ENCODE peak calls at places on chromosome 18, in seven cellular contexts. One of them, this sample, is unnamed.

GRCh38 chr18:58054041-58054733 is 10.2 kb downstream of the NEDD4L start:
- DNase-seq in T-helper 22 cell: no peak
- DNase-seq in cardiac muscle cell: no peak
- DNase-seq in activated T-cell treated with anti-CD3 and anti-CD28 coated beads for 24 hours: no peak
- DNase-seq in Kasumi-1: no peak
- DNase-seq in epithelial cell of esophagus: peak
- DNase-seq in SK-MEL-5: no peak
- DNase-seq in this sample: no peak

GRCh38 chr18:13915391-13915790 is at the start of gene MC2R:
- DNase-seq in cardiac muscle cell: no peak
- DNase-seq in T-helper 22 cell: no peak
- DNase-seq in epithelial cell of esophagus: no peak
- DNase-seq in Kasumi-1: no peak
- DNase-seq in activated T-cell treated with anti-CD3 and anti-CD28 coated beads for 24 hours: no peak
- DNase-seq in SK-MEL-5: no peak
- DNase-seq in this sample: no peak

GRCh38 chr18:76384114-76384790 is 110.8 kb downstream of the ZNF516 start:
- DNase-seq in T-helper 22 cell: no peak
- DNase-seq in SK-MEL-5: no peak
- DNase-seq in epithelial cell of esophagus: no peak
- DNase-seq in activated T-cell treated with anti-CD3 and anti-CD28 coated beads for 24 hours: no peak
- DNase-seq in Kasumi-1: no peak
- DNase-seq in cardiac muscle cell: no peak
- DNase-seq in this sample: no peak

GRCh38 chr18:70931942-70932814 is 643.3 kb downstream of the SOCS6 start:
- DNase-seq in cardiac muscle cell: peak
- DNase-seq in epithelial cell of esophagus: peak
- DNase-seq in activated T-cell treated with anti-CD3 and anti-CD28 coated beads for 24 hours: no peak
- DNase-seq in Kasumi-1: peak
- DNase-seq in T-helper 22 cell: no peak
- DNase-seq in SK-MEL-5: peak
- DNase-seq in this sample: no peak

GRCh38 chr18:48833701-48834394 is 116.9 kb downstream of the SMAD7 start:
- DNase-seq in cardiac muscle cell: no peak
- DNase-seq in Kasumi-1: peak
- DNase-seq in activated T-cell treated with anti-CD3 and anti-CD28 coated beads for 24 hours: peak
- DNase-seq in SK-MEL-5: no peak
- DNase-seq in epithelial cell of esophagus: peak
- DNase-seq in T-helper 22 cell: peak
- DNase-seq in this sample: no peak

GRCh38 chr18:48989304-48990284 is 38.8 kb upstream of the SMAD7 start:
- DNase-seq in activated T-cell treated with anti-CD3 and anti-CD28 coated beads for 24 hours: no peak
- DNase-seq in Kasumi-1: no peak
- DNase-seq in epithelial cell of esophagus: no peak
- DNase-seq in SK-MEL-5: no peak
- DNase-seq in cardiac muscle cell: no peak
- DNase-seq in T-helper 22 cell: no peak
- DNase-seq in this sample: no peak

GRCh38 chr18:37564796-37565137 is 831 bp downstream of the CELF4 start:
- DNase-seq in activated T-cell treated with anti-CD3 and anti-CD28 coated beads for 24 hours: no peak
- DNase-seq in T-helper 22 cell: no peak
- DNase-seq in SK-MEL-5: peak
- DNase-seq in epithelial cell of esophagus: peak
- DNase-seq in cardiac muscle cell: peak
- DNase-seq in Kasumi-1: no peak
- DNase-seq in this sample: peak

GRCh38 chr18:62018034-62018760 is 125.4 kb upstream of the RNF152 start:
- DNase-seq in SK-MEL-5: no peak
- DNase-seq in Kasumi-1: no peak
- DNase-seq in epithelial cell of esophagus: no peak
- DNase-seq in activated T-cell treated with anti-CD3 and anti-CD28 coated beads for 24 hours: no peak
- DNase-seq in cardiac muscle cell: no peak
- DNase-seq in T-helper 22 cell: no peak
- DNase-seq in this sample: no peak

GRCh38 chr18:67778016-67778415 is 261.5 kb upstream of the DSEL start:
- DNase-seq in activated T-cell treated with anti-CD3 and anti-CD28 coated beads for 24 hours: no peak
- DNase-seq in cardiac muscle cell: no peak
- DNase-seq in SK-MEL-5: no peak
- DNase-seq in Kasumi-1: no peak
- DNase-seq in T-helper 22 cell: no peak
- DNase-seq in epithelial cell of esophagus: no peak
- DNase-seq in this sample: no peak

GRCh38 chr18:38909972-38910371 is 1344.4 kb upstream of the CELF4 start:
- DNase-seq in SK-MEL-5: no peak
- DNase-seq in epithelial cell of esophagus: peak
- DNase-seq in activated T-cell treated with anti-CD3 and anti-CD28 coated beads for 24 hours: no peak
- DNase-seq in T-helper 22 cell: no peak
- DNase-seq in cardiac muscle cell: no peak
- DNase-seq in Kasumi-1: no peak
- DNase-seq in this sample: no peak

GRCh38 chr18:52118684-52119083 is 221.3 kb upstream of the DCC start:
- DNase-seq in cardiac muscle cell: no peak
- DNase-seq in epithelial cell of esophagus: no peak
- DNase-seq in SK-MEL-5: no peak
- DNase-seq in Kasumi-1: no peak
- DNase-seq in T-helper 22 cell: no peak
- DNase-seq in activated T-cell treated with anti-CD3 and anti-CD28 coated beads for 24 hours: no peak
- DNase-seq in this sample: no peak

GRCh38 chr18:62179213-62179612 is 7.6 kb downstream of the PIGN start:
- DNase-seq in epithelial cell of esophagus: no peak
- DNase-seq in T-helper 22 cell: no peak
- DNase-seq in cardiac muscle cell: no peak
- DNase-seq in Kasumi-1: no peak
- DNase-seq in activated T-cell treated with anti-CD3 and anti-CD28 coated beads for 24 hours: no peak
- DNase-seq in SK-MEL-5: no peak
- DNase-seq in this sample: no peak

GRCh38 chr18:79508565-79509535 is 113.1 kb downstream of the NFATC1 start:
- DNase-seq in epithelial cell of esophagus: no peak
- DNase-seq in Kasumi-1: no peak
- DNase-seq in activated T-cell treated with anti-CD3 and anti-CD28 coated beads for 24 hours: no peak
- DNase-seq in cardiac muscle cell: no peak
- DNase-seq in T-helper 22 cell: no peak
- DNase-seq in SK-MEL-5: no peak
- DNase-seq in this sample: no peak

GRCh38 chr18:55517055-55517454 is 70.9 kb downstream of the TCF4 start:
- DNase-seq in cardiac muscle cell: no peak
- DNase-seq in epithelial cell of esophagus: no peak
- DNase-seq in activated T-cell treated with anti-CD3 and anti-CD28 coated beads for 24 hours: no peak
- DNase-seq in SK-MEL-5: no peak
- DNase-seq in Kasumi-1: no peak
- DNase-seq in T-helper 22 cell: no peak
- DNase-seq in this sample: no peak

GRCh38 chr18:74645717-74646116 is 48.0 kb downstream of the ZNF407 start:
- DNase-seq in Kasumi-1: no peak
- DNase-seq in epithelial cell of esophagus: peak
- DNase-seq in SK-MEL-5: no peak
- DNase-seq in T-helper 22 cell: no peak
- DNase-seq in activated T-cell treated with anti-CD3 and anti-CD28 coated beads for 24 hours: no peak
- DNase-seq in cardiac muscle cell: no peak
- DNase-seq in this sample: no peak

GRCh38 chr18:26575865-26576217 is 27.5 kb upstream of the KCTD1 start:
- DNase-seq in activated T-cell treated with anti-CD3 and anti-CD28 coated beads for 24 hours: no peak
- DNase-seq in epithelial cell of esophagus: peak
- DNase-seq in cardiac muscle cell: no peak
- DNase-seq in SK-MEL-5: no peak
- DNase-seq in Kasumi-1: no peak
- DNase-seq in T-helper 22 cell: no peak
- DNase-seq in this sample: no peak

GRCh38 chr18:64253222-64253621 is 104.3 kb upstream of the LINC00305 start:
- DNase-seq in SK-MEL-5: no peak
- DNase-seq in T-helper 22 cell: no peak
- DNase-seq in activated T-cell treated with anti-CD3 and anti-CD28 coated beads for 24 hours: no peak
- DNase-seq in epithelial cell of esophagus: no peak
- DNase-seq in Kasumi-1: no peak
- DNase-seq in cardiac muscle cell: no peak
- DNase-seq in this sample: no peak

GRCh38 chr18:50981381-50981780 is 13.5 kb downstream of the ELAC1 start:
- DNase-seq in cardiac muscle cell: no peak
- DNase-seq in SK-MEL-5: no peak
- DNase-seq in epithelial cell of esophagus: peak
- DNase-seq in Kasumi-1: no peak
- DNase-seq in activated T-cell treated with anti-CD3 and anti-CD28 coated beads for 24 hours: no peak
- DNase-seq in T-helper 22 cell: no peak
- DNase-seq in this sample: no peak

GRCh38 chr18:64678048-64678447 is 529.2 kb upstream of the LINC00305 start:
- DNase-seq in epithelial cell of esophagus: no peak
- DNase-seq in cardiac muscle cell: no peak
- DNase-seq in SK-MEL-5: no peak
- DNase-seq in activated T-cell treated with anti-CD3 and anti-CD28 coated beads for 24 hours: no peak
- DNase-seq in T-helper 22 cell: no peak
- DNase-seq in Kasumi-1: no peak
- DNase-seq in this sample: no peak

GRCh38 chr18:59502222-59502898 is 143.3 kb upstream of the LMAN1 start:
- DNase-seq in activated T-cell treated with anti-CD3 and anti-CD28 coated beads for 24 hours: no peak
- DNase-seq in T-helper 22 cell: no peak
- DNase-seq in epithelial cell of esophagus: peak
- DNase-seq in Kasumi-1: no peak
- DNase-seq in cardiac muscle cell: peak
- DNase-seq in SK-MEL-5: no peak
- DNase-seq in this sample: no peak

GRCh38 chr18:23163786-23164583 is 28.7 kb downstream of the CABLES1 start:
- DNase-seq in Kasumi-1: no peak
- DNase-seq in cardiac muscle cell: no peak
- DNase-seq in epithelial cell of esophagus: no peak
- DNase-seq in T-helper 22 cell: no peak
- DNase-seq in activated T-cell treated with anti-CD3 and anti-CD28 coated beads for 24 hours: no peak
- DNase-seq in SK-MEL-5: no peak
- DNase-seq in this sample: no peak

GRCh38 chr18:22977847-22978701 is 44.9 kb downstream of the RBBP8 start:
- DNase-seq in epithelial cell of esophagus: peak
- DNase-seq in activated T-cell treated with anti-CD3 and anti-CD28 coated beads for 24 hours: no peak
- DNase-seq in T-helper 22 cell: no peak
- DNase-seq in SK-MEL-5: peak
- DNase-seq in cardiac muscle cell: no peak
- DNase-seq in Kasumi-1: no peak
- DNase-seq in this sample: no peak

GRCh38 chr18:28110924-28111323 is 66.0 kb downstream of the CDH2 start:
- DNase-seq in cardiac muscle cell: no peak
- DNase-seq in SK-MEL-5: no peak
- DNase-seq in activated T-cell treated with anti-CD3 and anti-CD28 coated beads for 24 hours: no peak
- DNase-seq in T-helper 22 cell: no peak
- DNase-seq in Kasumi-1: no peak
- DNase-seq in epithelial cell of esophagus: no peak
- DNase-seq in this sample: no peak

GRCh38 chr18:23532848-23533247 is 29.5 kb downstream of the RMC1 start:
- DNase-seq in cardiac muscle cell: no peak
- DNase-seq in activated T-cell treated with anti-CD3 and anti-CD28 coated beads for 24 hours: no peak
- DNase-seq in SK-MEL-5: no peak
- DNase-seq in T-helper 22 cell: no peak
- DNase-seq in Kasumi-1: no peak
- DNase-seq in epithelial cell of esophagus: no peak
- DNase-seq in this sample: no peak

GRCh38 chr18:2908946-2909335 is 62.1 kb downstream of the EMILIN2 start:
- DNase-seq in epithelial cell of esophagus: no peak
- DNase-seq in T-helper 22 cell: no peak
- DNase-seq in Kasumi-1: no peak
- DNase-seq in cardiac muscle cell: no peak
- DNase-seq in activated T-cell treated with anti-CD3 and anti-CD28 coated beads for 24 hours: no peak
- DNase-seq in SK-MEL-5: no peak
- DNase-seq in this sample: no peak

GRCh38 chr18:8809514-8809913 is 104.2 kb downstream of the MTCL1 start:
- DNase-seq in T-helper 22 cell: no peak
- DNase-seq in epithelial cell of esophagus: no peak
- DNase-seq in SK-MEL-5: no peak
- DNase-seq in Kasumi-1: no peak
- DNase-seq in cardiac muscle cell: no peak
- DNase-seq in activated T-cell treated with anti-CD3 and anti-CD28 coated beads for 24 hours: no peak
- DNase-seq in this sample: no peak

GRCh38 chr18:27447530-27447929 is 262.4 kb upstream of the CHST9 start:
- DNase-seq in T-helper 22 cell: no peak
- DNase-seq in Kasumi-1: no peak
- DNase-seq in SK-MEL-5: no peak
- DNase-seq in cardiac muscle cell: no peak
- DNase-seq in activated T-cell treated with anti-CD3 and anti-CD28 coated beads for 24 hours: no peak
- DNase-seq in epithelial cell of esophagus: no peak
- DNase-seq in this sample: no peak

GRCh38 chr18:22346342-22346967 is 71.3 kb downstream of the CTAGE1 start:
- DNase-seq in Kasumi-1: peak
- DNase-seq in T-helper 22 cell: no peak
- DNase-seq in activated T-cell treated with anti-CD3 and anti-CD28 coated beads for 24 hours: no peak
- DNase-seq in epithelial cell of esophagus: peak
- DNase-seq in SK-MEL-5: no peak
- DNase-seq in cardiac muscle cell: no peak
- DNase-seq in this sample: no peak

GRCh38 chr18:59143441-59143840 is 3.8 kb downstream of the SEC11C start:
- DNase-seq in epithelial cell of esophagus: no peak
- DNase-seq in Kasumi-1: no peak
- DNase-seq in activated T-cell treated with anti-CD3 and anti-CD28 coated beads for 24 hours: no peak
- DNase-seq in T-helper 22 cell: no peak
- DNase-seq in SK-MEL-5: no peak
- DNase-seq in cardiac muscle cell: no peak
- DNase-seq in this sample: no peak

GRCh38 chr18:61606068-61606660 is 272.9 kb downstream of the CDH20 start:
- DNase-seq in activated T-cell treated with anti-CD3 and anti-CD28 coated beads for 24 hours: no peak
- DNase-seq in cardiac muscle cell: peak
- DNase-seq in epithelial cell of esophagus: peak
- DNase-seq in Kasumi-1: no peak
- DNase-seq in T-helper 22 cell: no peak
- DNase-seq in SK-MEL-5: no peak
- DNase-seq in this sample: peak

GRCh38 chr18:51541230-51541629 is 343.7 kb upstream of the MEX3C start:
- DNase-seq in T-helper 22 cell: no peak
- DNase-seq in SK-MEL-5: no peak
- DNase-seq in cardiac muscle cell: no peak
- DNase-seq in Kasumi-1: no peak
- DNase-seq in epithelial cell of esophagus: no peak
- DNase-seq in activated T-cell treated with anti-CD3 and anti-CD28 coated beads for 24 hours: no peak
- DNase-seq in this sample: no peak

GRCh38 chr18:79332601-79333000 is 63.1 kb upstream of the NFATC1 start:
- DNase-seq in Kasumi-1: no peak
- DNase-seq in cardiac muscle cell: no peak
- DNase-seq in T-helper 22 cell: no peak
- DNase-seq in activated T-cell treated with anti-CD3 and anti-CD28 coated beads for 24 hours: no peak
- DNase-seq in SK-MEL-5: no peak
- DNase-seq in epithelial cell of esophagus: no peak
- DNase-seq in this sample: no peak

GRCh38 chr18:11767935-11768334 is 78.9 kb downstream of the GNAL start:
- DNase-seq in epithelial cell of esophagus: peak
- DNase-seq in activated T-cell treated with anti-CD3 and anti-CD28 coated beads for 24 hours: no peak
- DNase-seq in cardiac muscle cell: no peak
- DNase-seq in Kasumi-1: no peak
- DNase-seq in SK-MEL-5: no peak
- DNase-seq in T-helper 22 cell: no peak
- DNase-seq in this sample: no peak